ENCODE peak calls at places on chromosomes 4 and X, in five cellular contexts. M is dorsolateral prefrontal cortex, I is activated T-helper 1 cell treated with Interleukin-2 at 50 U/mL for 16 hours, C is frontal cortex, Y is amygdala. D is an unnamed sample.

GRCh38 chrX:29787666-29788065 is 427.7 kb upstream of the MAGEB2 start:
- DNase-seq in M (no peak), I (no peak), C (no peak), Y (no peak), D (no peak)

GRCh38 chr4:182240161-182241130 is 2.8 kb upstream of the TENM3 start:
- DNase-seq in M (no peak), I (no peak), C (no peak), Y (no peak), D (no peak)

GRCh38 chrX:1384738-1385250 is 7.1 kb downstream of the SLC25A6 start:
- DNase-seq in M (peak), I (no peak), C (no peak), Y (no peak), D (no peak)

GRCh38 chr4:627347-627746 is 2.0 kb downstream of the PDE6B start:
- DNase-seq in M (no peak), I (no peak), C (no peak), Y (no peak), D (no peak)

GRCh38 chrX:69107747-69108410 is 57.4 kb downstream of the PJA1 start:
- DNase-seq in M (no peak), I (no peak), C (no peak), Y (no peak), D (no peak)

GRCh38 chrX:118603981-118604380 is 108.4 kb downstream of the DOCK11 start:
- DNase-seq in M (no peak), I (no peak), C (no peak), Y (peak), D (no peak)

GRCh38 chr4:184295206-184295605 is 77.5 kb upstream of the ENPP6 start:
- DNase-seq in M (no peak), I (no peak), C (no peak), Y (no peak), D (no peak)

GRCh38 chr4:71074452-71075299 is 81.2 kb downstream of the DCK start:
- DNase-seq in M (no peak), I (no peak), C (no peak), Y (no peak), D (no peak)

GRCh38 chrX:64570204-64570603 is 175.0 kb upstream of the MTMR8 start:
- DNase-seq in M (no peak), I (no peak), C (no peak), Y (no peak), D (no peak)

GRCh38 chr4:71460368-71460767 is 121.5 kb downstream of the SLC4A4 start:
- DNase-seq in M (no peak), I (no peak), C (no peak), Y (no peak), D (no peak)

GRCh38 chr4:123776267-123776666 is 379.7 kb downstream of the SPRY1 start:
- DNase-seq in M (no peak), I (no peak), C (no peak), Y (no peak), D (no peak)

GRCh38 chrX:150476183-150476699 is 92.2 kb upstream of the MTM1 start:
- DNase-seq in M (no peak), I (no peak), C (no peak), Y (no peak), D (no peak)

GRCh38 chr4:89438102-89438831 is 130.7 kb upstream of the GPRIN3 start:
- DNase-seq in M (no peak), I (peak), C (no peak), Y (no peak), D (peak)

GRCh38 chr4:124907881-124908280 is 195.3 kb upstream of the ANKRD50 start:
- DNase-seq in M (no peak), I (no peak), C (no peak), Y (no peak), D (no peak)

GRCh38 chr4:147340547-147341225 is 140.2 kb upstream of the EDNRA start:
- DNase-seq in M (no peak), I (no peak), C (no peak), Y (no peak), D (no peak)

GRCh38 chr4:41678086-41678485 is 70.4 kb downstream of the PHOX2B start:
- DNase-seq in M (no peak), I (no peak), C (no peak), Y (no peak), D (no peak)

GRCh38 chr4:94390804-94391410 is 48.3 kb upstream of the HPGDS start:
- DNase-seq in M (no peak), I (no peak), C (no peak), Y (no peak), D (no peak)

GRCh38 chr4:71130827-71131603 is 137.6 kb downstream of the DCK start:
- DNase-seq in M (no peak), I (no peak), C (no peak), Y (no peak), D (no peak)

GRCh38 chr4:26020896-26021295 is 106.9 kb downstream of the SMIM20 start:
- DNase-seq in M (no peak), I (no peak), C (no peak), Y (no peak), D (no peak)

GRCh38 chr4:139454111-139454600 is at the start of gene RAB33B:
- DNase-seq in M (no peak), I (no peak), C (no peak), Y (no peak), D (no peak)

GRCh38 chr4:55351824-55352223 is 5.8 kb downstream of the SRD5A3 start:
- DNase-seq in M (no peak), I (no peak), C (no peak), Y (no peak), D (no peak)

GRCh38 chr4:43242611-43243010 is 350.1 kb downstream of the GRXCR1 start:
- DNase-seq in M (no peak), I (no peak), C (no peak), Y (no peak), D (no peak)

GRCh38 chr4:91471280-91471679 is 832.5 kb upstream of the GRID2 start:
- DNase-seq in M (peak), I (no peak), C (no peak), Y (no peak), D (no peak)

GRCh38 chrX:30957753-30958152 is 68.7 kb upstream of the TAB3 start:
- DNase-seq in M (no peak), I (no peak), C (no peak), Y (no peak), D (no peak)

GRCh38 chrX:110081740-110082139 is 78.8 kb downstream of the TMEM164 start:
- DNase-seq in M (peak), I (no peak), C (no peak), Y (no peak), D (no peak)

GRCh38 chr4:152310223-152310622 is 225.7 kb downstream of the FBXW7 start:
- DNase-seq in M (no peak), I (no peak), C (no peak), Y (no peak), D (no peak)

GRCh38 chr4:88843067-88843723 is 145.6 kb upstream of the NAP1L5 start:
- DNase-seq in M (no peak), I (no peak), C (no peak), Y (no peak), D (no peak)

GRCh38 chr4:3862640-3863420 is 96.6 kb downstream of the ADRA2C start:
- DNase-seq in M (no peak), I (no peak), C (no peak), Y (no peak), D (no peak)

GRCh38 chr4:53653484-53654053 is 62.3 kb upstream of the LNX1 start:
- DNase-seq in M (no peak), I (no peak), C (no peak), Y (no peak), D (no peak)

GRCh38 chr4:102640669-102641068 is 120.1 kb downstream of the MANBA start:
- DNase-seq in M (no peak), I (no peak), C (no peak), Y (no peak), D (no peak)

GRCh38 chrX:7987160-7987992 is 60.2 kb upstream of the PNPLA4 start:
- DNase-seq in M (no peak), I (no peak), C (no peak), Y (no peak), D (no peak)

GRCh38 chr4:113537183-113537977 is 224.2 kb downstream of the CAMK2D start:
- DNase-seq in M (no peak), I (no peak), C (no peak), Y (no peak), D (no peak)

GRCh38 chrX:68703849-68704248 is 56.4 kb downstream of the STARD8 start:
- DNase-seq in M (no peak), I (no peak), C (no peak), Y (no peak), D (no peak)

GRCh38 chrX:103517246-103517645 is 2.0 kb downstream of the RAB40A start:
- DNase-seq in M (no peak), I (no peak), C (no peak), Y (no peak), D (no peak)

GRCh38 chr4:56728512-56728911 is 47.4 kb upstream of the HOPX start:
- DNase-seq in M (peak), I (no peak), C (no peak), Y (no peak), D (no peak)

GRCh38 chrX:70505451-70505841 is 60.8 kb downstream of the DLG3 start:
- DNase-seq in M (no peak), I (no peak), C (no peak), Y (no peak), D (no peak)

GRCh38 chr4:100295792-100296191 is 105.5 kb upstream of the DDIT4L start:
- DNase-seq in M (no peak), I (no peak), C (no peak), Y (no peak), D (no peak)

GRCh38 chrX:135982860-135983259 is 2.4 kb upstream of the SLC9A6 start:
- DNase-seq in M (no peak), I (no peak), C (no peak), Y (no peak), D (no peak)

D was measured in activated T-helper 9 cell treated with anti-CD3 and anti-CD28 coated beads, Interleukin-2, amount 50 U/mL, for 16 hours.